ENCODE peak calls at places on chromosomes 11 and 22, in four cellular contexts. U is CD8-positive, alpha-beta memory T cell; O is SK-N-SH; G is Karpas-422. Y is an unnamed sample.

GRCh38 chr11:61507962-61508824 is at the start of gene LRRC10B:
- DNase-seq in G (peak; percentile 86), O (peak; percentile 93), U (no peak), Y (peak; percentile 66)

GRCh38 chr22:49358041-49358440 is 469.6 kb downstream of the BRD1 start:
- DNase-seq in U (no peak), G (no peak), O (no peak), Y (no peak)

GRCh38 chr11:25733777-25734176 is 598.2 kb upstream of the ANO3 start:
- DNase-seq in O (no peak), G (no peak), U (no peak), Y (no peak)

GRCh38 chr11:129408865-129409444 is 33.3 kb downstream of the BARX2 start:
- DNase-seq in U (no peak), O (no peak), G (no peak), Y (no peak)

GRCh38 chr11:12529793-12530192 is 144.4 kb upstream of the TEAD1 start:
- DNase-seq in U (no peak), O (no peak), G (no peak), Y (no peak)

GRCh38 chr22:47593291-47593690 is 830.8 kb downstream of the TBC1D22A start:
- DNase-seq in G (no peak), O (no peak), U (no peak), Y (no peak)

GRCh38 chr22:43337385-43337784 is 5.8 kb downstream of the SCUBE1 start:
- DNase-seq in G (no peak), O (no peak), U (no peak), Y (no peak)

GRCh38 chr11:60891103-60891741 is 15.2 kb downstream of the PRPF19 start:
- DNase-seq in O (no peak), G (no peak), U (no peak), Y (no peak)

GRCh38 chr22:48576333-48577013 is 1251.2 kb downstream of the BRD1 start:
- DNase-seq in U (no peak), O (peak; percentile 88), G (no peak), Y (no peak)

GRCh38 chr11:122977455-122978302 is 4.0 kb downstream of the BSX start:
- DNase-seq in U (no peak), G (no peak), O (peak; percentile 56), Y (no peak)

GRCh38 chr11:64437426-64437825 is 78.5 kb downstream of the RPS6KA4 start:
- DNase-seq in G (no peak), U (no peak), O (no peak), Y (no peak)

GRCh38 chr11:111634981-111635705 is 32.9 kb downstream of the SIK2 start:
- DNase-seq in G (no peak), O (no peak), U (no peak), Y (no peak)

GRCh38 chr11:57566035-57566504 is 1.4 kb downstream of the UBE2L6 start:
- DNase-seq in G (peak; percentile 74), O (no peak), U (peak; percentile 16), Y (peak; percentile 45)

GRCh38 chr11:13831707-13832106 is 130.8 kb upstream of the SPON1 start:
- DNase-seq in U (no peak), O (no peak), G (no peak), Y (no peak)

GRCh38 chr22:30829901-30830550 is 135.4 kb downstream of the OSBP2 start:
- DNase-seq in O (no peak), G (no peak), U (no peak), Y (no peak)

GRCh38 chr11:75406338-75406777 is 7.0 kb downstream of the RPS3 start:
- DNase-seq in O (peak; percentile 61), G (no peak), U (no peak), Y (no peak)

GRCh38 chr11:42951266-42951665 is 360.5 kb upstream of the API5 start:
- DNase-seq in G (no peak), O (no peak), U (no peak), Y (no peak)

GRCh38 chr22:17754233-17754925 is 19.9 kb downstream of the BID start:
- DNase-seq in U (no peak), G (no peak), O (no peak), Y (no peak)

GRCh38 chr11:132718711-132719641 is 813.3 kb downstream of the OPCML start:
- DNase-seq in G (no peak), U (peak; percentile 31), O (no peak), Y (peak; percentile 86)

DNA sequence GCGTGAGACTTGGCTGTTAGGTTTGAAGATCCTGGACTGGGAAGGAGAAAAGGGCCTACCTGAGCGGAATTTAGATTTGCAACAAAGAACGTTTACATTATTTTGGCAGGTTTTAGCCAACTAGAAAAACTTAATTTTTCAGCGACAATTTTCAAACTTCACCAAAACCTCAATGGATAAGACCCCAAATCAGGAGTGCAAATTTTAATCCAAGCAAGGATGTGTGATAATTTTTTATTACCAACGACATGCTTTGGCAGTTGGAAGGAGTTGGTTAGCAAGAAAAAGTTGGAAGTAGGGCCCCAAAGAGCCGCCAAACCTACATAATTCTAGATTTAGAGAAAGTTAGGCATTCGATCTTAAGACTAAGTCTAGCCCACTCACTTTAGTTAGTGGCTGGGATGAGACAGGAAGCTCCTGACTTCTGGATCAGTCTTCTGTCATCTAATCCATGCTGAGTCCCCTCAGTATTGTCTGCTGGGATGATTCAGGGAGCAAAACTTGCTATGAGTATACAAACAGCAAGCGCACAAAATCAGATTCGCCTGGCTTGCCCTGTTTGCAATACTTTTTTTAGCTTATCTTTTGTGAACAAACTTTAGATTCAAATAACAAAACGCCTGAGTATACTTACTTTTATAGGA is 790 bp upstream of the RDX start:
- DNase-seq in G (no peak), O (no peak), U (no peak), Y (no peak)
- H3K4me3 ChIP-seq in G (no peak overlapping the region), O (peak overlapping the region; percentile 97), U (no peak overlapping the region), Y (peak overlapping the region; percentile 76)

DNA sequence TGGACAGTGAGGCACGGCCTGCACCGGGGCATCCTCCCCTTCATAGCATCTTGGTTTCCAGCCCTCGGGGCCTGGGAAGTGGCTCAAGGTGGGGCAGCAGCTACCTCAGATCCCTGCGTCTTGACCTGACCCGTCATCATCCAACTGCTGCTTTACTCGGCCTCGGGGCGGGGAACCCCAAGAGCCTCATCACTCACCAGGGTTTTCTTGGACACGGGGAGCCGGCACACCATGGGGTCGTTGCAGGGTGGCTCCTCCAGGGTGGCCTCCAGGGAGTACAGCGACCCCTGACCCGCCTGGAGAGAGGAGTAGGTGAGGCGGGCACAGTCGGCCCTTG is 651 bp downstream of the CTSF start:
- DNase-seq in U (no peak), G (no peak), O (no peak), Y (no peak)
- H3K4me3 ChIP-seq in U (peak overlapping the region; percentile 41), G (no peak overlapping the region), O (peak overlapping the region; percentile 58), Y (peak overlapping the region; percentile 35)

GRCh38 chr11:126118806-126119205 is 56.1 kb upstream of the CDON start:
- DNase-seq in U (no peak), G (no peak), O (no peak), Y (no peak)

GRCh38 chr11:126123686-126124085 is 61.0 kb upstream of the CDON start:
- DNase-seq in G (no peak), U (no peak), O (no peak), Y (no peak)

GRCh38 chr11:126121316-126121715 is 58.6 kb upstream of the CDON start:
- DNase-seq in U (no peak), G (no peak), O (no peak), Y (no peak)

GRCh38 chr11:126124284-126124683 is 61.6 kb upstream of the CDON start:
- DNase-seq in G (no peak), O (no peak), U (no peak), Y (no peak)

DNA sequence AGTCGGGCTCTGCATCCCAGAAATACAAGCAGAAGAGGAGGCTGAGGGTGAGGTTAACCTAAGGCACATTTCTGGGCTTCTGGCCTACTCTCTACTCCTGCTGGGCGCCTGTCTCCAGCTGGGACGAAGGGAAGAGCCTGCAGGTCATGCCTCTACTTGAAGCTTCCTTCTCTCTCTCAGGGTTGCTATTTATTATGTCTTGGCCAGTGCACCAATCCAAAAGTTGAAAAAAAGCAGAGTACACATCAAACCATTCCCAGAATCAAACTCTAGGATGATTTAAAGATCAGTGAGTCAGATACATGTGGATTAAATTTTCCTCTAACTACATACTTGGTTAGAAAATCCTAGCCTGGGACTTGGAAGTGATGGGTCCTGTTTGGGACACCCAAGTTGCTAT is 60.2 kb upstream of the CDON start:
- DNase-seq in O (no peak), G (no peak), U (no peak), Y (no peak)
- H3K4me3 ChIP-seq in O (no peak overlapping the region), G (no peak overlapping the region), U (no peak overlapping the region), Y (no peak overlapping the region)

GRCh38 chr11:73311394-73311869 is 3.4 kb downstream of the ARHGEF17 start:
- DNase-seq in O (no peak), G (no peak), U (no peak), Y (no peak)

GRCh38 chr11:73314121-73314948 is 6.3 kb downstream of the ARHGEF17 start:
- DNase-seq in U (no peak), O (no peak), G (no peak), Y (no peak)

GRCh38 chr11:73312036-73312435 is 4.0 kb downstream of the ARHGEF17 start:
- DNase-seq in O (no peak), U (no peak), G (no peak), Y (no peak)

GRCh38 chr11:73313652-73314051 is 5.6 kb downstream of the ARHGEF17 start:
- DNase-seq in O (no peak), U (no peak), G (no peak), Y (no peak)

DNA sequence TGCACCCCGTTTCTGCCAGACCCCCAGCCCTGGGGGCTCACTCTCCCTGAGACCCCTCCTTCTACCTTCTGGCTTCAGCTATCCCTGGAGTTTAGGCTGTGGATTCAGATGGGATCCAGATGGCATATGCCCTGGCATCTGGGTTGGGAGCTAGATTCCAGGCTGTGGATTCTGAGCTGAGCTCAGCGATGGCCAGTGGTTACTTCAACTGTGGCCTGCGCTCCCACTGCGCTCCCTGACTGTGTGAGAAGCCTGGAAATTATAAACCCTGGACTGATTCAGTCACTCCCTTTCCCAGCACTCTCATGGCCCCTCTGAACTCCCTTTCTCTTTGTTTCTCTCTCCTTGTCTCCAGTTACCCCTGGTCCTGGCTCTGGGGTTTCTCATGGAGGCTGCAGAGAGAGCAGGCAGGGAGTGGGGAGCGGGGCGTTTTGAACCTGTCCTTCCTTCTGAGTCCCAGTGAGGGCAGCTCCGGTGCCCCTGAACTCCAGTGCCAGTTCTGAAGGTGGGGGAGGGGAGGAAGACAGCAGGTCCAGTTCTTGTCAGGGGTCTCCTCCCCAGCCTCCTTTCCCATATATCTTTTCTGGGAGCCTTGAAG is 4.8 kb downstream of the ARHGEF17 start:
- DNase-seq in U (no peak), O (peak; percentile 83), G (no peak), Y (no peak)
- H3K4me3 ChIP-seq in U (no peak overlapping the region), O (peak overlapping the region; percentile 86), G (no peak overlapping the region), Y (no peak overlapping the region)